ENCODE peak calls at places on chromosomes 5 and 9, in four cellular contexts. U, G, Q and E are unnamed samples.

GRCh38 chr5:108743344-108743743 is 4.4 kb upstream of the FER start:
- DNase-seq in U (no peak), G (no peak), Q (no peak), E (no peak)

GRCh38 chr5:81783401-81783800 is 32.5 kb upstream of the SSBP2 start:
- DNase-seq in U (no peak), G (no peak), Q (no peak), E (no peak)

GRCh38 chr5:7659420-7659819 is 191.5 kb downstream of the CFAP90 start:
- DNase-seq in U (no peak), G (no peak), Q (no peak), E (no peak)

GRCh38 chr5:33102551-33102950 is 338.2 kb upstream of the TARS1 start:
- DNase-seq in U (no peak), G (no peak), Q (no peak), E (no peak)

GRCh38 chr9:122051401-122052346 is 41.4 kb downstream of the TTLL11 start:
- DNase-seq in U (no peak), G (no peak), Q (no peak), E (no peak)

GRCh38 chr9:86867658-86868313 is 79.5 kb downstream of the GAS1 start:
- DNase-seq in U (no peak), G (no peak), Q (no peak), E (no peak)

GRCh38 chr5:98205691-98206461 is 567.6 kb upstream of the RGMB start:
- DNase-seq in U (no peak), G (no peak), Q (no peak), E (no peak)

GRCh38 chr5:61071565-61071964 is 90.7 kb downstream of the SMIM15 start:
- DNase-seq in U (no peak), G (no peak), Q (no peak), E (no peak)

GRCh38 chr5:167839065-167839464 is 452.4 kb upstream of the WWC1 start:
- DNase-seq in U (no peak), G (no peak), Q (no peak), E (no peak)

GRCh38 chr5:89998505-89998904 is 411.1 kb downstream of the CETN3 start:
- DNase-seq in U (no peak), G (no peak), Q (no peak), E (no peak)

GRCh38 chr9:7637073-7637472 is 162.5 kb downstream of the DMAC1 start:
- DNase-seq in U (no peak), G (no peak), Q (no peak), E (no peak)

GRCh38 chr9:70093944-70094343 is 50.3 kb downstream of the MAMDC2 start:
- DNase-seq in U (no peak), G (no peak), Q (no peak), E (no peak)

GRCh38 chr9:89001917-89002540 is 10.8 kb downstream of the S1PR3 start:
- DNase-seq in U (no peak), G (no peak), Q (no peak), E (no peak)

GRCh38 chr9:91191443-91192378 is 170.0 kb downstream of the AUH start:
- DNase-seq in U (no peak), G (no peak), Q (no peak), E (no peak)

GRCh38 chr5:135486679-135487395 is 34.7 kb upstream of the TIFAB start:
- DNase-seq in U (no peak), G (no peak), Q (no peak), E (no peak)

GRCh38 chr9:127684576-127684975 is 22.2 kb upstream of the CFAP157 start:
- DNase-seq in U (no peak), G (no peak), Q (no peak), E (no peak)

GRCh38 chr5:56409331-56410190 is 176.4 kb upstream of the ANKRD55 start:
- DNase-seq in U (no peak), G (no peak), Q (no peak), E (no peak)

GRCh38 chr5:132487841-132488555 is 2.6 kb downstream of the IRF1 start:
- DNase-seq in U (no peak), G (no peak), Q (no peak), E (no peak)